ENCODE peak calls at places on chromosome 7, in eight cellular contexts. N, E, B, Y, T, M, S and A are unnamed samples.

GRCh38 chr7:105682331-105683070 is 101.2 kb upstream of the EFCAB10 start:
- DNase-seq in N (no peak), E (no peak), T (no peak), B (no peak), M (no peak), Y (no peak), S (no peak), A (no peak)

GRCh38 chr7:6276911-6277408 is 4.5 kb upstream of the CYTH3 start:
- DNase-seq in S (no peak), N (no peak), B (no peak), Y (no peak), T (no peak), M (no peak), E (no peak), A (no peak)

GRCh38 chr7:119472398-119473038 is 800.5 kb upstream of the KCND2 start:
- DNase-seq in Y (no peak), N (no peak), S (peak; percentile 12), M (no peak), T (peak; percentile 2), E (no peak), B (no peak), A (no peak)

GRCh38 chr7:126804604-126805003 is 448.1 kb downstream of the GRM8 start:
- DNase-seq in S (no peak), Y (no peak), M (no peak), B (no peak), N (no peak), T (no peak), E (no peak), A (no peak)

GRCh38 chr7:100584677-100585510 is 1.0 kb downstream of the LRCH4 start:
- DNase-seq in T (peak; percentile 57), Y (no peak), S (peak; percentile 79), M (peak; percentile 66), N (peak; percentile 70), E (no peak), B (no peak), A (no peak)

GRCh38 chr7:44287488-44288380 is 37.7 kb downstream of the CAMK2B start:
- DNase-seq in E (no peak), M (no peak), Y (no peak), B (no peak), T (no peak), N (no peak), S (peak; percentile 2), A (no peak)

GRCh38 chr7:88431861-88432260 is 125.2 kb upstream of the STEAP4 start:
- DNase-seq in S (no peak), Y (no peak), E (no peak), B (no peak), T (no peak), M (no peak), N (no peak), A (no peak)

GRCh38 chr7:87152897-87153641 is 816 bp downstream of the DMTF1 start:
- DNase-seq in B (no peak), N (peak; percentile 46), T (peak; percentile 33), M (peak; percentile 32), Y (peak; percentile 18), S (peak; percentile 33), E (no peak), A (no peak)

GRCh38 chr7:151699920-151700319 is 177.0 kb downstream of the PRKAG2 start:
- DNase-seq in B (no peak), M (peak; percentile 58), N (peak; percentile 55), S (no peak), T (no peak), E (no peak), Y (no peak), A (no peak)

GRCh38 chr7:159119851-159120539 is 24.7 kb downstream of the VIPR2 start:
- DNase-seq in E (no peak), N (no peak), Y (no peak), B (no peak), T (no peak), M (no peak), S (no peak), A (no peak)

GRCh38 chr7:33040803-33041516 is 21.6 kb downstream of the NT5C3A start:
- DNase-seq in M (no peak), B (no peak), N (peak; percentile 45), Y (peak; percentile 83), S (peak; percentile 80), E (peak; percentile 43), T (no peak), A (no peak)

GRCh38 chr7:14714161-14714728 is 188.3 kb downstream of the DGKB start:
- DNase-seq in Y (no peak), B (no peak), S (no peak), E (no peak), N (no peak), M (no peak), T (no peak), A (no peak)

GRCh38 chr7:121083138-121083789 is 94.8 kb downstream of the CPED1 start:
- DNase-seq in M (peak; percentile 80), T (no peak), B (no peak), E (no peak), Y (no peak), S (no peak), N (peak; percentile 86), A (no peak)

GRCh38 chr7:44914992-44915607 is 29.8 kb upstream of the PURB start:
- DNase-seq in T (no peak), Y (peak; percentile 80), N (no peak), B (no peak), E (no peak), S (no peak), M (peak; percentile 39), A (no peak)

GRCh38 chr7:32075612-32076011 is 5.4 kb upstream of the PDE1C start:
- DNase-seq in E (no peak), T (no peak), S (no peak), M (no peak), Y (no peak), N (no peak), B (no peak), A (no peak)

GRCh38 chr7:66500087-66500486 is 128.6 kb upstream of the KCTD7 start:
- DNase-seq in Y (no peak), S (no peak), M (no peak), T (no peak), E (no peak), N (peak; percentile 51), B (no peak), A (no peak)

GRCh38 chr7:2321020-2321419 is 6.8 kb upstream of the SNX8 start:
- DNase-seq in T (no peak), M (no peak), S (no peak), E (no peak), B (no peak), Y (no peak), N (peak; percentile 39), A (no peak)

GRCh38 chr7:5750026-5750425 is 31.4 kb downstream of the RNF216 start:
- DNase-seq in T (no peak), B (no peak), S (no peak), E (no peak), N (no peak), M (no peak), Y (no peak), A (no peak)

GRCh38 chr7:117621075-117621474 is 141.2 kb downstream of the CFTR start:
- DNase-seq in B (no peak), T (no peak), E (no peak), M (no peak), S (no peak), N (no peak), Y (no peak), A (no peak)

GRCh38 chr7:5177060-5177459 is 13.0 kb upstream of the WIPI2 start:
- DNase-seq in T (no peak), M (peak; percentile 51), Y (no peak), S (peak; percentile 40), E (peak; percentile 95), N (peak; percentile 88), B (no peak), A (no peak)

GRCh38 chr7:75989084-75989725 is 5.2 kb downstream of the TMEM120A start:
- DNase-seq in N (no peak), E (no peak), Y (no peak), B (no peak), M (no peak), S (no peak), T (no peak), A (no peak)

GRCh38 chr7:64875658-64876406 is 27.2 kb upstream of the ZNF273 start:
- DNase-seq in T (no peak), M (no peak), S (no peak), E (no peak), B (no peak), N (no peak), Y (no peak), A (no peak)

GRCh38 chr7:104328970-104329825 is 795 bp downstream of the LHFPL3 start:
- DNase-seq in M (no peak), N (no peak), E (no peak), B (no peak), Y (no peak), T (peak; percentile 45), S (no peak), A (no peak)

GRCh38 chr7:127473409-127473808 is 80.9 kb upstream of the ZNF800 start:
- DNase-seq in T (no peak), N (no peak), M (no peak), S (no peak), E (no peak), Y (no peak), B (no peak), A (no peak)

GRCh38 chr7:155184923-155185322 is 112.8 kb upstream of the INSIG1 start:
- DNase-seq in B (no peak), S (no peak), Y (no peak), E (no peak), T (no peak), M (no peak), N (no peak), A (no peak)

GRCh38 chr7:108284349-108285017 is 154.3 kb upstream of the LAMB4 start:
- DNase-seq in T (no peak), S (no peak), N (no peak), M (no peak), E (no peak), Y (no peak), B (no peak), A (no peak)

GRCh38 chr7:22561356-22561755 is 61.4 kb upstream of the STEAP1B start:
- DNase-seq in T (peak; percentile 60), E (peak; percentile 90), S (peak; percentile 39), M (peak; percentile 100), N (peak; percentile 100), Y (no peak), B (no peak), A (peak; percentile 82)

GRCh38 chr7:117212969-117213877 is 109.6 kb downstream of the WNT2 start:
- DNase-seq in M (peak; percentile 73), T (peak; percentile 66), S (peak; percentile 43), N (peak; percentile 71), B (no peak), Y (peak; percentile 27), E (peak; percentile 27), A (peak; percentile 34)

GRCh38 chr7:107692501-107692900 is 31.9 kb downstream of the SLC26A4 start:
- DNase-seq in Y (no peak), N (peak; percentile 33), E (no peak), S (no peak), M (peak; percentile 37), T (no peak), B (no peak), A (no peak)

GRCh38 chr7:1368682-1369571 is 90.3 kb downstream of the MICALL2 start:
- DNase-seq in T (peak; percentile 97), B (no peak), Y (no peak), S (no peak), M (no peak), N (peak; percentile 67), E (no peak), A (peak; percentile 84)

GRCh38 chr7:73976761-73977625 is 51.0 kb upstream of the ELN start:
- DNase-seq in Y (no peak), S (no peak), M (no peak), E (no peak), B (no peak), N (no peak), T (peak; percentile 68), A (no peak)

GRCh38 chr7:43303740-43304241 is 191.3 kb downstream of the HECW1 start:
- DNase-seq in M (peak; percentile 13), N (peak; percentile 14), E (no peak), T (no peak), Y (no peak), S (no peak), B (no peak), A (no peak)

GRCh38 chr7:113200281-113200680 is 81.9 kb upstream of the SMIM30 start:
- DNase-seq in S (no peak), B (no peak), E (no peak), T (no peak), M (no peak), Y (no peak), N (no peak), A (no peak)

GRCh38 chr7:28573059-28573553 is 160.8 kb downstream of the CREB5 start:
- DNase-seq in B (no peak), T (no peak), S (peak; percentile 12), M (peak; percentile 75), Y (no peak), N (no peak), E (no peak), A (no peak)